ENCODE peak calls at places on chromosomes 12 and 14, in seven cellular contexts. J is activated CD4-positive, alpha-beta T cell treated with anti-CD3 and anti-CD28 coated beads for 4 hours; U is T-helper 1 cell; C is ovary; D is HTR-8/SVneo; V is DMS79 treated with DMSO at 0.1 percent for 48 hours; K is stomach. Z is an unnamed sample.

GRCh38 chr14:102213984-102214658 is 74.4 kb downstream of the WDR20 start:
- DNase-seq in J (no peak), U (no peak), C (no peak), D (no peak), V (no peak), K (no peak), Z (no peak)

GRCh38 chr14:60163741-60164140 is 1.5 kb downstream of the DHRS7 start:
- DNase-seq in J (no peak), U (no peak), C (no peak), D (no peak), V (no peak), K (no peak), Z (no peak)

GRCh38 chr12:14946162-14946561 is 7.8 kb upstream of the ERP27 start:
- DNase-seq in J (no peak), U (no peak), C (no peak), D (no peak), V (no peak), K (no peak), Z (no peak)

GRCh38 chr14:49882826-49883694 is 9.8 kb upstream of the ARF6 start:
- DNase-seq in J (no peak), U (no peak), C (no peak), D (no peak), V (no peak), K (no peak), Z (peak; percentile 41)

GRCh38 chr12:8681129-8681902 is 16.5 kb upstream of the RIMKLB start:
- DNase-seq in J (no peak), U (no peak), C (no peak), D (no peak), V (peak; percentile 17), K (no peak), Z (peak; percentile 77)

GRCh38 chr12:105330283-105330937 is at the start of gene C12orf75:
- DNase-seq in J (peak; percentile 78), U (peak; percentile 74), C (peak; percentile 68), D (peak; percentile 92), V (peak; percentile 67), K (peak; percentile 83), Z (peak; percentile 93)

GRCh38 chr14:99730876-99731351 is 46.8 kb downstream of the CYP46A1 start:
- DNase-seq in J (no peak), U (no peak), C (peak; percentile 30), D (no peak), V (no peak), K (no peak), Z (no peak)

GRCh38 chr12:26741828-26742227 is 91.2 kb downstream of the ITPR2 start:
- DNase-seq in J (no peak), U (no peak), C (no peak), D (no peak), V (no peak), K (no peak), Z (no peak)

GRCh38 chr14:22471545-22472121 is 117.4 kb downstream of the DAD1 start:
- DNase-seq in J (no peak), U (no peak), C (peak; percentile 24), D (no peak), V (no peak), K (peak; percentile 69), Z (peak; percentile 66)

GRCh38 chr14:88352299-88353097 is 29.4 kb upstream of the KCNK10 start:
- DNase-seq in J (no peak), U (no peak), C (no peak), D (no peak), V (peak; percentile 97), K (no peak), Z (no peak)

GRCh38 chr14:58667900-58668299 is 30.1 kb downstream of the DACT1 start:
- DNase-seq in J (no peak), U (no peak), C (no peak), D (no peak), V (no peak), K (no peak), Z (no peak)

GRCh38 chr14:51479584-51480305 is 172.0 kb upstream of the FRMD6 start:
- DNase-seq in J (no peak), U (no peak), C (peak; percentile 45), D (no peak), V (no peak), K (no peak), Z (no peak)

GRCh38 chr14:21255385-21256101 is 13.7 kb downstream of the HNRNPC start:
- DNase-seq in J (no peak), U (no peak), C (no peak), D (no peak), V (no peak), K (no peak), Z (no peak)

GRCh38 chr12:133165776-133166175 is 15.5 kb upstream of the ZNF268 start:
- DNase-seq in J (no peak), U (no peak), C (no peak), D (no peak), V (no peak), K (no peak), Z (no peak)

GRCh38 chr12:19223018-19223417 is 93.5 kb downstream of the PLEKHA5 start:
- DNase-seq in J (no peak), U (no peak), C (no peak), D (peak; percentile 11), V (peak; percentile 25), K (no peak), Z (no peak)

GRCh38 chr12:114414866-114415524 is 9.1 kb upstream of the TBX5 start:
- DNase-seq in J (no peak), U (no peak), C (no peak), D (no peak), V (no peak), K (no peak), Z (no peak)

GRCh38 chr12:19620222-19620621 is 180.9 kb downstream of the AEBP2 start:
- DNase-seq in J (no peak), U (no peak), C (no peak), D (no peak), V (no peak), K (peak; percentile 35), Z (no peak)

GRCh38 chr12:47870175-47870781 is 34.5 kb downstream of the VDR start:
- DNase-seq in J (no peak), U (no peak), C (peak; percentile 29), D (peak; percentile 57), V (no peak), K (peak; percentile 46), Z (peak; percentile 78)

GRCh38 chr12:4809449-4810218 is 89.4 kb downstream of the GALNT8 start:
- DNase-seq in J (no peak), U (no peak), C (no peak), D (no peak), V (no peak), K (no peak), Z (peak; percentile 65)

GRCh38 chr12:68440068-68440581 is 108.0 kb upstream of the MDM1 start:
- DNase-seq in J (no peak), U (no peak), C (no peak), D (no peak), V (no peak), K (no peak), Z (no peak)

GRCh38 chr14:72745991-72746980 is 147.6 kb downstream of the DPF3 start:
- DNase-seq in J (no peak), U (no peak), C (no peak), D (no peak), V (peak; percentile 66), K (peak; percentile 15), Z (no peak)

GRCh38 chr14:53391631-53392030 is 238.5 kb upstream of the DDHD1 start:
- DNase-seq in J (no peak), U (no peak), C (no peak), D (peak; percentile 51), V (no peak), K (no peak), Z (no peak)

GRCh38 chr12:98224584-98225221 is 290.7 kb upstream of the TMPO start:
- DNase-seq in J (no peak), U (no peak), C (no peak), D (no peak), V (no peak), K (no peak), Z (no peak)

GRCh38 chr12:77760271-77761025 is 70.2 kb upstream of the NAV3 start:
- DNase-seq in J (no peak), U (no peak), C (no peak), D (no peak), V (no peak), K (no peak), Z (no peak)

GRCh38 chr12:105352940-105353635 is 22.6 kb downstream of the C12orf75 start:
- DNase-seq in J (no peak), U (no peak), C (no peak), D (no peak), V (peak; percentile 28), K (peak; percentile 58), Z (no peak)

GRCh38 chr12:48865141-48865440 is 579 bp downstream of the RND1 start:
- DNase-seq in J (peak; percentile 10), U (peak; percentile 18), C (no peak), D (no peak), V (peak; percentile 48), K (no peak), Z (peak; percentile 56)

GRCh38 chr12:109553471-109553870 is 19.8 kb downstream of the MMAB start:
- DNase-seq in J (no peak), U (no peak), C (no peak), D (no peak), V (no peak), K (no peak), Z (no peak)

GRCh38 chr12:2336409-2336829 is 283.6 kb downstream of the CACNA1C start:
- DNase-seq in J (no peak), U (no peak), C (no peak), D (peak; percentile 91), V (no peak), K (no peak), Z (no peak)

GRCh38 chr14:61547186-61548121 is 147.9 kb upstream of the HIF1A start:
- DNase-seq in J (no peak), U (no peak), C (no peak), D (peak; percentile 99), V (no peak), K (no peak), Z (no peak)

GRCh38 chr14:72498646-72499045 is 395.3 kb downstream of the DPF3 start:
- DNase-seq in J (no peak), U (no peak), C (no peak), D (no peak), V (no peak), K (no peak), Z (no peak)

GRCh38 chr14:100662850-100663527 is 63.7 kb upstream of the DLK1 start:
- DNase-seq in J (peak; percentile 47), U (peak; percentile 50), C (peak; percentile 84), D (peak; percentile 67), V (peak; percentile 35), K (peak; percentile 71), Z (peak; percentile 72)

GRCh38 chr12:4562034-4562657 is at the start of gene DYRK4:
- DNase-seq in J (no peak), U (no peak), C (peak; percentile 77), D (no peak), V (no peak), K (peak; percentile 81), Z (peak; percentile 98)

GRCh38 chr12:27573972-27574371 is 50.0 kb downstream of the PPFIBP1 start:
- DNase-seq in J (no peak), U (no peak), C (no peak), D (peak; percentile 81), V (no peak), K (no peak), Z (no peak)

GRCh38 chr14:38790916-38791315 is 312.1 kb downstream of the SEC23A start:
- DNase-seq in J (no peak), U (no peak), C (no peak), D (no peak), V (no peak), K (no peak), Z (no peak)

GRCh38 chr14:37763266-37763665 is 167.8 kb downstream of the TTC6 start:
- DNase-seq in J (no peak), U (no peak), C (no peak), D (no peak), V (no peak), K (no peak), Z (no peak)

GRCh38 chr12:8914716-8915526 is 612 bp downstream of the PHC1 start:
- DNase-seq in J (peak; percentile 52), U (peak; percentile 52), C (peak; percentile 34), D (peak; percentile 70), V (peak; percentile 39), K (peak; percentile 49), Z (peak; percentile 83)

GRCh38 chr12:48943221-48943620 is 14.1 kb downstream of the ARF3 start:
- DNase-seq in J (no peak), U (no peak), C (no peak), D (no peak), V (no peak), K (no peak), Z (no peak)

GRCh38 chr14:89661392-89661791 is 244.4 kb upstream of the FOXN3 start:
- DNase-seq in J (no peak), U (no peak), C (no peak), D (no peak), V (no peak), K (no peak), Z (no peak)

Z was measured in H9.